ENCODE peak calls at places on chromosome 11, in nine cellular contexts. D is adrenal gland, X is progenitor cell of endocrine pancreas, E is GM13977, K is pancreas, C is HFFc6, F is lower lobe of right lung, Z is Calu3, Q is WTC11. G is an unnamed sample.

GRCh38 chr11:96324912-96325311 is 18.1 kb downstream of the MAML2 start:
- DNase-seq in D (no peak), X (no peak), E (no peak), K (no peak), C (peak; percentile 73), F (no peak), Z (no peak), Q (no peak), G (no peak)

GRCh38 chr11:86120807-86121206 is 51.9 kb upstream of the PICALM start:
- DNase-seq in D (no peak), X (no peak), E (no peak), K (no peak), C (no peak), F (no peak), Z (no peak), Q (no peak), G (no peak)

GRCh38 chr11:81869337-81870065 is 864.2 kb downstream of the FAM181B start:
- DNase-seq in D (no peak), X (no peak), E (peak; percentile 32), K (no peak), C (no peak), F (no peak), Z (no peak), Q (no peak), G (no peak)

GRCh38 chr11:110286298-110287040 is 9.9 kb downstream of the RDX start:
- DNase-seq in D (no peak), X (no peak), E (no peak), K (no peak), C (no peak), F (no peak), Z (no peak), Q (no peak), G (no peak)

GRCh38 chr11:9138612-9139579 is 47.5 kb upstream of the SCUBE2 start:
- DNase-seq in D (peak; percentile 68), X (no peak), E (no peak), K (no peak), C (peak; percentile 88), F (no peak), Z (peak; percentile 63), Q (no peak), G (no peak)

GRCh38 chr11:126214446-126215240 is 3.1 kb downstream of the FAM118B start:
- DNase-seq in D (no peak), X (no peak), E (no peak), K (no peak), C (no peak), F (no peak), Z (peak; percentile 19), Q (no peak), G (no peak)

GRCh38 chr11:48172818-48173609 is 43.6 kb upstream of the OR4B1 start:
- DNase-seq in D (peak; percentile 59), X (peak; percentile 65), E (peak; percentile 65), K (peak; percentile 68), C (peak; percentile 43), F (peak; percentile 57), Z (peak; percentile 75), Q (peak; percentile 87), G (peak; percentile 27)

GRCh38 chr11:47995318-47995717 is 15.0 kb downstream of the PTPRJ start:
- DNase-seq in D (no peak), X (no peak), E (no peak), K (no peak), C (no peak), F (no peak), Z (no peak), Q (no peak), G (no peak)

GRCh38 chr11:9906043-9906791 is 242.3 kb downstream of the SWAP70 start:
- DNase-seq in D (no peak), X (no peak), E (no peak), K (no peak), C (peak; percentile 98), F (no peak), Z (no peak), Q (no peak), G (no peak)

GRCh38 chr11:131674051-131674755 is 303.8 kb downstream of the NTM start:
- DNase-seq in D (peak; percentile 66), X (peak; percentile 74), E (peak; percentile 76), K (peak; percentile 86), C (peak; percentile 84), F (peak; percentile 73), Z (peak; percentile 64), Q (peak; percentile 86), G (peak; percentile 72)

GRCh38 chr11:64230209-64230984 is at the start of gene DNAJC4:
- DNase-seq in D (peak; percentile 93), X (peak; percentile 80), E (peak; percentile 93), K (peak; percentile 96), C (peak; percentile 67), F (peak; percentile 95), Z (peak; percentile 94), Q (peak; percentile 96), G (peak; percentile 87)

GRCh38 chr11:126834149-126834548 is 166.4 kb downstream of the KIRREL3 start:
- DNase-seq in D (no peak), X (no peak), E (no peak), K (no peak), C (peak; percentile 89), F (no peak), Z (no peak), Q (no peak), G (no peak)

GRCh38 chr11:3962406-3962840 is 107.0 kb downstream of the STIM1 start:
- DNase-seq in D (no peak), X (no peak), E (no peak), K (no peak), C (no peak), F (no peak), Z (no peak), Q (no peak), G (no peak)

DNA sequence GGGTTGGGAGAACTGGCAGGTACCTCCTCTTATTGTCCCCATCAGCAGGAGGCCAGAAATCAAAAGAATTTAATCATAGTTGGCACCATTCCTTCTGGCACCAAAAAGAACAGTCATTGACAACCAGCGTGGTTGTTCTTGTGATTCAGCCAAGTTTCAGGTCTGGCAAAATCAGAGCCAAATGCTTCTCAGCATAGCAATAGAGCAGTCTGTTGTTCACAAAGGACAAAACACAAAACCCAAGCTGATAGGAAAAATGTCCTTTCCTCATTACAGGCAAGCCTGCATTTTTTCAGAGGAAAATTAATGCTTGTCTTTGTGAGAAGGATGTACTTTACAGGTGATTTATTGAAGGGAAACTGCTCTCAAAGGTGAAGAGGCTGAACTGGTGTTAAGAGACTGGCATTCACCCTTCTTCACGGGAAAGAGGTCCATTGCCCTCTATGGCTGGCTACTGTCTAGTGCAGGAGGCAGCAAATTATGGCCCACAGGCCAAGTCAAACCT is 241.8 kb upstream of the ARHGAP42 start:
- DNase-seq in D (no peak), X (no peak), E (no peak), K (no peak), C (no peak), F (no peak), Z (no peak), Q (no peak), G (no peak)
- TF ChIP-seq CTCF in D (no peak), X (peak; percentile 9), E (no peak), K (no peak), C (no peak), F (peak; percentile 22), Z (no peak), Q (no peak), G (no peak)

GRCh38 chr11:35799655-35800054 is 137.1 kb downstream of the TRIM44 start:
- DNase-seq in D (no peak), X (no peak), E (no peak), K (no peak), C (no peak), F (no peak), Z (no peak), Q (no peak), G (no peak)
- TF ChIP-seq CTCF in D (no peak), X (peak; percentile 15), E (no peak), K (peak; percentile 11), C (peak; percentile 62), F (no peak), Z (no peak), Q (peak; percentile 45), G (peak; percentile 49)

GRCh38 chr11:75768112-75768908 is at the start of gene DGAT2:
- DNase-seq in D (peak; percentile 65), X (peak; percentile 67), E (peak; percentile 94), K (peak; percentile 88), C (no peak), F (peak; percentile 88), Z (peak; percentile 72), Q (peak; percentile 67), G (peak; percentile 45)
- TF ChIP-seq CTCF in D (no peak), X (peak; percentile 47), E (peak; percentile 36), K (no peak), C (no peak), F (peak; percentile 18), Z (no peak), Q (no peak), G (no peak)

GRCh38 chr11:76723142-76723541 is 52.6 kb upstream of the LRRC32 start:
- DNase-seq in D (no peak), X (no peak), E (no peak), K (no peak), C (no peak), F (no peak), Z (no peak), Q (no peak), G (no peak)
- TF ChIP-seq CTCF in D (no peak), X (no peak), E (no peak), K (no peak), C (peak; percentile 12), F (no peak), Z (no peak), Q (no peak), G (no peak)

DNA sequence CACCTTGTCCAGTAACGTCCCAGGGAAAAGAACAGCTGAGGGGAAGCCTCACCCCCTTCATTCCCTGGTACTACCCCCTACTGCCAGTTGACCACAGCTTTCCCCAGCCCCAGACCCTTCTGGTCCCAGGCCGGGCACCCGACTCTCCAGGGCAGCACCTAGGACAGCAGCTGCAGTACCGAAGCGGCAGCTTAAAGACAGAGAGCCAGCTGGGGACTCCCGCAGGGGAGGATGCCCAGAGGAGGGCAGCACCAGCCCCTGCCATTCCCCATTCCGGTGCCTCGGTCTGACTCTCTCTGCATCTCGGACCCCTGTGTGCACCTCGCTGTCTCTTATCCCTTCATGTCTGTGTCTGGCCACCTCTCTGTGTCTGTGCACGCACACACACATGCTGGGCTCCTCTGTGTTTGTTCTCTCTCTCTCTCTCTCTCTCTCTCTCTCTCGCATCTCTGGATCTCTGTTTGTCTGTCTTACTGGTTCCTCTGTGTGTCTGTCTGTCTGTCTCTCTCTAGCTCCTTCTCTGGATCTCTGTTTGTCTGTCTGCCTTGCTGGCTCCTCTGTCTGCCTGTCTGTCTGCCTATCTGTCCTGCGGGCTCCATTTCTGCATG is 9.4 kb downstream of the IGSF9B start:
- DNase-seq in D (peak; percentile 39), X (peak; percentile 57), E (peak; percentile 77), K (no peak), C (peak; percentile 22), F (no peak), Z (peak; percentile 63), Q (peak; percentile 76), G (peak; percentile 66)
- TF ChIP-seq CTCF in D (no peak), X (peak; percentile 51), E (no peak), K (no peak), C (peak; percentile 60), F (peak; percentile 13), Z (no peak), Q (no peak), G (no peak)

G was measured in mesothelial cell of epicardium.